ENCODE peak calls at places on chromosomes 4 and X, in seven cellular contexts. L is tibial nerve, I is GM23248, X is lower lobe of right lung, F is A549, D is testis, C is left ventricle myocardium inferior. E is an unnamed sample. For H3K9me3 and H3K4me1, the result is how much of the 10 kb centered on the place peaks cover.

GRCh38 chr4:74230902-74231499 is 73.1 kb downstream of the MTHFD2L start:
- DNase-seq in L (no peak), I (peak), X (peak), F (peak), D (no peak), C (no peak), E (no peak)

GRCh38 chr4:17647927-17648326 is 33.5 kb downstream of the MED28 start:
- DNase-seq in L (no peak), I (no peak), X (no peak), F (no peak), D (no peak), C (no peak), E (no peak)

GRCh38 chr4:173044340-173044739 is 124.3 kb upstream of the GALNT7 start:
- DNase-seq in L (no peak), I (no peak), X (no peak), F (no peak), D (no peak), C (no peak), E (no peak)

GRCh38 chr4:5712517-5712916 is 1.5 kb downstream of the EVC start:
- DNase-seq in L (no peak), I (peak), X (no peak), F (no peak), D (no peak), C (no peak), E (no peak)

GRCh38 chr4:110484767-110485166 is 8.8 kb downstream of the ENPEP start:
- DNase-seq in L (no peak), I (peak), X (no peak), F (no peak), D (no peak), C (no peak), E (no peak)

GRCh38 chr4:81508786-81509574 is 37.3 kb upstream of the RASGEF1B start:
- DNase-seq in L (no peak), I (no peak), X (no peak), F (no peak), D (no peak), C (no peak), E (no peak)

GRCh38 chrX:7146026-7146702 is 1.3 kb upstream of the STS start:
- DNase-seq in L (no peak), I (peak), X (no peak), F (no peak), D (no peak), C (no peak), E (no peak)

GRCh38 chr4:80255374-80256095 is 10.9 kb upstream of the FGF5 start:
- DNase-seq in L (no peak), I (peak), X (no peak), F (no peak), D (no peak), C (no peak), E (no peak)

GRCh38 chr4:84394386-84394785 is 104.7 kb downstream of the NKX6-1 start:
- DNase-seq in L (no peak), I (no peak), X (no peak), F (no peak), D (no peak), C (no peak), E (no peak)

GRCh38 chr4:46837639-46838038 is 71.4 kb downstream of the COX7B2 start:
- DNase-seq in L (no peak), I (no peak), X (no peak), F (no peak), D (no peak), C (no peak), E (no peak)
- H3K4me3 ChIP-seq in L (no peak), I (no peak), X (no peak), F (no peak), D (no peak), C (no peak), E (no peak)

GRCh38 chrX:1051421-1051820 is 161.0 kb downstream of the CRLF2 start:
- DNase-seq in L (no peak), I (no peak), X (no peak), F (no peak), D (no peak), C (no peak), E (no peak)

GRCh38 chrX:1052021-1052420 is 160.4 kb downstream of the CRLF2 start:
- DNase-seq in L (no peak), I (no peak), X (no peak), F (no peak), D (no peak), C (no peak), E (no peak)

DNA sequence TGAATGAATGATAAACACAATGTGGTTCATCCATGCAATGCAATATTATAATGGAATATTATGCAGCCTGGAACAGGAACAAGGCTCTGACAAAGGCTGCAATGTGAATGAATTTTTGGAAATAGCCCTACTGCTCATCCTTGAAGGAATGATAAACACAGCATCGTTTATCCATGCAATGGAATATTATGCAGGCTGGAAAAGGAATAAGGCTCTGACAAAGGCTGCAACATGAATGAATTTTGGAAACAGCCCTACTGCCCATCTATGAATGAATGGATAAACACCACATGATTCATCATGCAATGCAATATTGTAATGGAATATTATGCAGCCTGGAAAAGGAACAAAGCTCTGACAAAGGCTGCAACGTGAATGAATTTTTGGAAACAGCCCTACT is 159.4 kb downstream of the CRLF2 start:
- DNase-seq in L (no peak), I (no peak), X (no peak), F (no peak), D (no peak), C (no peak), E (no peak)
- H3K9me3 ChIP-seq in L (under half), I (under half), X (under half), F (under half), D (under half), C (half or more), E (under half)

GRCh38 chr4:3046149-3046548 is 28.2 kb downstream of the HTT-AS start:
- DNase-seq in L (no peak), I (no peak), X (no peak), F (no peak), D (no peak), C (no peak), E (no peak)
- H3K4me1 ChIP-seq in L (under half), I (under half), X (under half), F (under half), D (under half), C (under half), E (under half)

DNA sequence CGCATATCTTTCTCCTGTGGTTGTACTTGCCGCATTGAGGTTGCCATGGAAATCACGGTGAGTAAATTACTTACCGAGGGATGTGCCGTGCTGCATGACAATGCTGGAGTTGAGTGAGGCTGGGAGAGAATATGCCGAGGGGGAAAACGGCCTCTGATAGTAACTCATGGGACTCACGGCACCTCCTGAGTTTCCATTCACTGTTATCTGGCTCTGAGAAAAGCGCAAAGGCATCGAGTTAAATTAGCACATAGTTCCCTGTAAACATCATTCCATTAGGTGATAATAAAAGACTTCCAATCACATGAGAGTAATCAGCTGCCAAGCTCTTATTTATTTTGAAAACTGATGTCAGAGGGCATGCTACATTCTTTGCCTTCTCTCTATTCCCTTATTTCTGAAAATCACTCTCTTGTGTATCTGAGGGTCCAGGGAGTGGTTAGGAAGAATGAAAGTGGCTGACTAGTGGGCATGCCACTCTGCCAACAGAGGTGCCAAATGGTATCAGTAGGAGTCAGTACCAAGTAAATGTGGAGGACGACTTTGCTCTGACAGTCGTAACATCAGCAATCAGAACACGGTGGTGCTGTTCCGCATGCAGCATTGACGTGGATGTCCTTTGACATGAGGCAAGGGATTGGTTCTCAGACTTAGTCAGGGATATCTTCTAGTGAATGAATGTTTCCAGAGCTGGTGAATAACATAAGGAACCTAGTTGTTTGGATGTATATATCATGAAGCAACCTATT is 126.9 kb upstream of the PDLIM3 start:
- DNase-seq in L (no peak), I (no peak), X (no peak), F (no peak), D (no peak), C (no peak), E (no peak)
- H3K4me3 ChIP-seq in L (no peak), I (no peak), X (no peak), F (no peak), D (no peak), C (no peak), E (no peak)

E was measured in tibial artery.